ENCODE peak calls at places on chromosomes 12 and 14, in four cellular contexts. K is K562, H is GM12878, U is GM12891. N is an unnamed sample.

GRCh38 chr12:89245090-89245489 is 107.2 kb downstream of the DUSP6 start:
- DNase-seq in K (no peak), H (no peak), U (no peak), N (peak)

GRCh38 chr14:65949711-65950516 is 536.3 kb upstream of the CCDC196 start:
- DNase-seq in K (peak), H (no peak), U (no peak), N (no peak)

GRCh38 chr12:48119834-48120195 is 651 bp downstream of the PFKM start:
- DNase-seq in K (no peak), H (no peak), U (no peak), N (no peak)

GRCh38 chr12:118526255-118527095 is 150.1 kb downstream of the SUDS3 start:
- DNase-seq in K (no peak), H (no peak), U (no peak), N (no peak)

GRCh38 chr14:75514673-75515630 is 7.3 kb upstream of the BATF start:
- DNase-seq in K (peak), H (peak), U (no peak), N (peak)

GRCh38 chr12:113466770-113467153 is 4.9 kb downstream of the LHX5 start:
- DNase-seq in K (no peak), H (no peak), U (no peak), N (no peak)

GRCh38 chr12:54195080-54195479 is 6.3 kb upstream of the SMUG1 start:
- DNase-seq in K (no peak), H (no peak), U (no peak), N (no peak)

GRCh38 chr12:111570090-111570961 is 28.8 kb downstream of the ATXN2 start:
- DNase-seq in K (peak), H (no peak), U (no peak), N (no peak)

GRCh38 chr12:41151789-41152188 is 36.3 kb upstream of the PDZRN4 start:
- DNase-seq in K (no peak), H (no peak), U (no peak), N (no peak)

GRCh38 chr12:14948672-14949071 is 10.3 kb upstream of the ERP27 start:
- DNase-seq in K (peak), H (peak), U (peak), N (no peak)

GRCh38 chr12:112375105-112375504 is 7.1 kb downstream of the HECTD4 start:
- DNase-seq in K (peak), H (no peak), U (no peak), N (no peak)

GRCh38 chr14:23145794-23146422 is 26.9 kb upstream of the CEBPE start:
- DNase-seq in K (peak), H (no peak), U (no peak), N (no peak)

GRCh38 chr14:104316121-104316722 is 177.8 kb downstream of the KIF26A start:
- DNase-seq in K (no peak), H (no peak), U (no peak), N (no peak)

GRCh38 chr14:101442451-101442850 is 118.8 kb upstream of the DIO3 start:
- DNase-seq in K (peak), H (no peak), U (no peak), N (no peak)

GRCh38 chr14:69615471-69616407 is 4.3 kb downstream of the SUSD6 start:
- DNase-seq in K (peak), H (peak), U (no peak), N (peak)

GRCh38 chr12:117662220-117662619 is 300.8 kb upstream of the NOS1 start:
- DNase-seq in K (no peak), H (no peak), U (no peak), N (no peak)

GRCh38 chr12:126627596-126627995 is 1562.4 kb downstream of the AACS start:
- DNase-seq in K (no peak), H (no peak), U (no peak), N (no peak)

GRCh38 chr14:58862421-58862820 is 224.7 kb downstream of the DACT1 start:
- DNase-seq in K (no peak), H (no peak), U (no peak), N (no peak)

GRCh38 chr12:42216737-42217136 is 21.3 kb downstream of the YAF2 start:
- DNase-seq in K (no peak), H (no peak), U (no peak), N (no peak)

GRCh38 chr14:45251912-45252311 is 1.1 kb downstream of the MIS18BP1 start:
- DNase-seq in K (peak), H (peak), U (peak), N (peak)

GRCh38 chr14:64504310-64504896 is at the start of gene ZBTB1:
- DNase-seq in K (peak), H (no peak), U (peak), N (peak)

GRCh38 chr12:80513211-80513610 is 69.2 kb downstream of the PTPRQ start:
- DNase-seq in K (no peak), H (no peak), U (no peak), N (no peak)

GRCh38 chr14:65168840-65169239 is 66.5 kb upstream of the MAX start:
- DNase-seq in K (no peak), H (no peak), U (no peak), N (no peak)

GRCh38 chr14:99764222-99764706 is 28.9 kb upstream of the EML1 start:
- DNase-seq in K (no peak), H (no peak), U (no peak), N (no peak)

GRCh38 chr12:116861331-116861730 is 19.9 kb downstream of the HRK start:
- DNase-seq in K (peak), H (peak), U (no peak), N (no peak)

GRCh38 chr14:22598896-22599244 is 770 bp downstream of the ABHD4 start:
- DNase-seq in K (peak), H (no peak), U (no peak), N (no peak)

GRCh38 chr12:108879615-108880254 is at the start of gene DAO:
- DNase-seq in K (no peak), H (no peak), U (no peak), N (no peak)

GRCh38 chr14:87992349-87992719 is 648 bp downstream of the GALC start:
- DNase-seq in K (peak), H (no peak), U (no peak), N (no peak)

GRCh38 chr12:47549258-47549657 is 156.6 kb downstream of the RPAP3 start:
- DNase-seq in K (peak), H (no peak), U (no peak), N (no peak)

GRCh38 chr14:68263563-68264350 is 444.2 kb downstream of the RAD51B start:
- DNase-seq in K (no peak), H (no peak), U (no peak), N (no peak)

GRCh38 chr12:45312012-45312411 is 96.1 kb downstream of the ANO6 start:
- DNase-seq in K (no peak), H (no peak), U (no peak), N (no peak)

GRCh38 chr12:75877588-75878381 is 153.8 kb downstream of the PHLDA1 start:
- DNase-seq in K (no peak), H (no peak), U (no peak), N (no peak)

GRCh38 chr12:117034249-117034648 is 65.0 kb downstream of the TESC start:
- DNase-seq in K (no peak), H (no peak), U (no peak), N (no peak)

GRCh38 chr12:51020448-51021182 is 5.6 kb downstream of the SLC11A2 start:
- DNase-seq in K (peak), H (no peak), U (no peak), N (peak)

GRCh38 chr14:95157987-95158712 is 821 bp upstream of the DICER1 start:
- DNase-seq in K (peak), H (no peak), U (peak), N (peak)

GRCh38 chr12:114668905-114669304 is 15.1 kb downstream of the TBX3 start:
- DNase-seq in K (no peak), H (no peak), U (no peak), N (no peak)

GRCh38 chr12:64083285-64084210 is 138.5 kb downstream of the KICS2 start:
- DNase-seq in K (no peak), H (no peak), U (no peak), N (no peak)

GRCh38 chr12:21369141-21369980 is 3.3 kb upstream of the IAPP start:
- DNase-seq in K (no peak), H (no peak), U (no peak), N (no peak)

GRCh38 chr12:116455540-116456306 is 103.5 kb upstream of the MAP1LC3B2 start:
- DNase-seq in K (peak), H (no peak), U (no peak), N (no peak)

GRCh38 chr14:21107360-21107781 is 6.5 kb downstream of the TMEM253 start:
- DNase-seq in K (peak), H (no peak), U (no peak), N (no peak)

DNA sequence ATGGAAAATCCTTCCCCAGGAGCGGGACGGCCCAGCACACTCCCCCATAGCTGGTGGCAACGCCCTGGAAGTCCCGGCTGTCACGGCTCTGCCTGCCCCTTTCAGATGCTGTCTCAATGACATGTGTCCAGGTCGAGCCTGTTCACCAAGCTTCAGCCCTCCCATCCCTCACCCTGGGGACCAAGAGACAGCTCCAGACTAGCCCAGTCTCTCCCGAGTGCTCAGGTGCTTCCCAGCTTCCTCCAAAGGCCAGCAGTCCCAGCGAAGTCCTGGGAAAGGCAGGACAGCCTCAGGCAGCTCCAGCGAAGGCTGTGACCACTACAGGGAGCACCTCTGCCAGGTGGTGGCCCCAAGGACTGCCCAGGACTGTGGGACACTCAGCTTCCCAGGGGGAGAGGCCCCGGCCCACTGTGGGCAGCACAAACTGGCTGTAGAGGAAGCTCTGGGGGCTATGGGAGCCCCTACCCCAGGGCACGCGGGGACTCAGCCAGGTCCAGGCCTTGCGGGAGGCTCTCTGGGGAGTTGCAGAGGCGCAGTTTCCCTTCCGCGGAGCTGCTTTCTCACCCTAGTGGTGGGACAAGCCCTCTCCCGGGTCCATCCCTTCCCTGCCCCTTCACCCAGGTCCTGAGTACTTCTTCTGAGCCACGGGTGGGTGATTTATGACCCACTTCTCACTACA is 33.6 kb downstream of the TNFAIP2 start:
- DNase-seq in K (no peak), H (no peak), U (no peak), N (no peak)
- TF ChIP-seq SPI1 in K (no peak), H (no peak), U (no peak), N (no peak)

DNA sequence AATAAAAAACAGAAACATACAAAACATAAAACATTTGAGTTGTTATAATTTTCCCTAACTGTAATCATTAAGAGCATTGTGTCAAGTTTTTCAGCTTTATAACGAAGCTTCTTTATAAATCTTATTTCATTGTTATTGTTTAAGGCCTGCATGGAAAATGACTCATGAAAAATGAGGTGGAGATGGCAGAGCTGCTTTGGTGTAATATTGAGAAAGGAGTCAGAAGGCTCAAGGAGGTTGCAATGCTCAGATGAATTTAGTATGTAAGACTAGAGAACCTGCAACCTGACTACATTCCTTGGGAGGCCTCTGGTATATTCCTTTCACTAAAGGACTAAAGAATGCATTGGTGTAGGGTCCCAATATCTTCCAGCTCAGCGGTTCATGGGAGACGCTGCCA is 61.5 kb downstream of the TMEM30B start:
- DNase-seq in K (no peak), H (no peak), U (no peak), N (no peak)
- TF ChIP-seq SPI1 in K (no peak), H (no peak), U (no peak), N (no peak)

DNA sequence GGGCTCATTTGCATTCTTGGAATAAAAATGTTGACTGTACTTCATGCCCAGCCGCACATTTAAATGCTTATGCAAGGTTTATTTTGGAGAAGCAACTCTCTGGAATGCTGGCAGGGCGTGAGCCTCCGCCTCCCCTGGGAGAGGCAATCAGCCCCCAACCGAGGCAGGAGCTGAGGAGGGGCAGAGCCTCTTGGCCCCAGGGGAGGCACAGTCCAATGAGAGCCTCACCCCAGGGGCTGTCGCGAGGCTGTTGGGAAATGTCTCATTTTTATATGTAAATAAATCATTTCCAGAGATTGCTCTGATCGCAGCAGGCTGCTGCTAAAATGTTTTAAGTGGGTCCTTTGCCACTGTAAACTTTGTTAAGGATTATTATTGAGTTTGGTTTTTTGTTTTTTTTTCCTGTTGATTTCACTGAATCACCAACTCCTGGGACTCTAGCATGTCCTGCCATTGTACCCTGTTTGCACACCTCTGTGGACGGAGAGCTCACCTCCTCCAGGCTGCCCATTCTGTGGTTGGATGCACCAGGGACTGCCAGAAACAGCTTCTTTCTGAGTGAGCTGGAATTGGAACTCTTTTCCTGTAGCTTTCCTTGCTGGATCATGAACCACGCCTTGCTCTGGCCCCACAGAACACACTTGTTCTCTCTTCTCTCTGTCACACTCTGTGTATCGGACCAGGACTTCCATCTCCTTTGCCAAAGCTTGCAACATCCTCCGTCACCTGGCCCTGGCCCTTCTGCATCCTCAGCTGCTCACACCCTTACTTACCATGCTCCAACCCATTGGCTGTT is 46.9 kb upstream of the FAM181A start:
- DNase-seq in K (no peak), H (no peak), U (no peak), N (no peak)
- TF ChIP-seq SPI1 in K (no peak), H (no peak), U (no peak), N (no peak)

GRCh38 chr14:76887196-76887595 is 61.0 kb downstream of the LRRC74A start:
- DNase-seq in K (no peak), H (no peak), U (no peak), N (no peak)
- TF ChIP-seq SPI1 in K (no peak), H (no peak), U (no peak), N (no peak)

GRCh38 chr12:107570721-107571120 is 114.9 kb upstream of the PWP1 start:
- DNase-seq in K (no peak), H (no peak), U (no peak), N (no peak)

GRCh38 chr12:107568718-107569117 is 116.9 kb upstream of the PWP1 start:
- DNase-seq in K (no peak), H (no peak), U (no peak), N (no peak)

GRCh38 chr12:107565551-107565950 is 120.0 kb upstream of the PWP1 start:
- DNase-seq in K (no peak), H (no peak), U (no peak), N (no peak)

GRCh38 chr12:107564946-107565345 is 120.7 kb upstream of the PWP1 start:
- DNase-seq in K (peak), H (no peak), U (no peak), N (no peak)

GRCh38 chr12:107567871-107568619 is 117.6 kb upstream of the PWP1 start:
- DNase-seq in K (no peak), H (no peak), U (no peak), N (no peak)
- TF ChIP-seq SPI1 in K (no peak), H (no peak), U (no peak), N (no peak)

GRCh38 chr14:50542941-50543418 is 10.6 kb upstream of the MAP4K5 start:
- DNase-seq in K (peak), H (no peak), U (no peak), N (no peak)
- TF ChIP-seq SPI1 in K (no peak), H (no peak), U (no peak), N (no peak)